ENCODE peak calls at places on chromosome 19, in six cellular contexts. E is CD4-positive, alpha-beta T cell; Q is NCI-H1436; F is stimulated activated CD8-positive, alpha-beta memory T cell treated with anti-CD3 and anti-CD28 coated beads, Interleukin-15, amount 100 ng/mL, for 24 hours; T is aorta; D is SHP77. N is an unnamed sample.

GRCh38 chr19:16791942-16792341 is 37.3 kb upstream of the SIN3B start:
- DNase-seq in E (no peak), Q (no peak), F (no peak), T (no peak), D (no peak), N (no peak)

GRCh38 chr19:54444737-54445136 is 4.3 kb upstream of the LENG8 start:
- DNase-seq in E (no peak), Q (no peak), F (no peak), T (no peak), D (no peak), N (no peak)

GRCh38 chr19:45396389-45397260 is 8.2 kb downstream of the PPP1R13L start:
- DNase-seq in E (no peak), Q (no peak), F (no peak), T (no peak), D (no peak), N (peak; percentile 40)

GRCh38 chr19:6412111-6412999 is 12.3 kb downstream of the KHSRP start:
- DNase-seq in E (peak; percentile 30), Q (peak; percentile 36), F (no peak), T (no peak), D (no peak), N (peak; percentile 60)

GRCh38 chr19:7482584-7483439 is 6.0 kb downstream of the PEX11G start:
- DNase-seq in E (no peak), Q (no peak), F (no peak), T (no peak), D (no peak), N (no peak)

GRCh38 chr19:49591731-49592485 is 926 bp downstream of the PRR12 start:
- DNase-seq in E (peak; percentile 47), Q (peak; percentile 61), F (no peak), T (peak; percentile 81), D (no peak), N (no peak)

GRCh38 chr19:7603919-7604318 is 8.3 kb downstream of the CAMSAP3 start:
- DNase-seq in E (no peak), Q (no peak), F (no peak), T (no peak), D (no peak), N (no peak)

GRCh38 chr19:33032218-33032781 is 32.4 kb downstream of the RHPN2 start:
- DNase-seq in E (no peak), Q (no peak), F (no peak), T (no peak), D (no peak), N (no peak)

GRCh38 chr19:39166571-39167391 is 30.0 kb upstream of the NCCRP1 start:
- DNase-seq in E (no peak), Q (no peak), F (no peak), T (peak; percentile 86), D (peak; percentile 76), N (no peak)

GRCh38 chr19:39270091-39270871 is 2.1 kb downstream of the IFNL2 start:
- DNase-seq in E (no peak), Q (no peak), F (no peak), T (no peak), D (no peak), N (no peak)

GRCh38 chr19:662207-662961 is 630 bp downstream of the RNF126 start:
- DNase-seq in E (peak; percentile 69), Q (peak; percentile 20), F (no peak), T (no peak), D (peak; percentile 30), N (peak; percentile 81)

GRCh38 chr19:2511570-2511969 is 35.6 kb downstream of the GADD45B start:
- DNase-seq in E (no peak), Q (no peak), F (no peak), T (no peak), D (no peak), N (no peak)

GRCh38 chr19:5228932-5229777 is 111.5 kb downstream of the PTPRS start:
- DNase-seq in E (no peak), Q (no peak), F (no peak), T (no peak), D (no peak), N (peak; percentile 66)

GRCh38 chr19:47094557-47095517 is 18.7 kb downstream of the ZC3H4 start:
- DNase-seq in E (peak; percentile 7), Q (no peak), F (no peak), T (no peak), D (no peak), N (no peak)

GRCh38 chr19:51372649-51373504 is at the start of gene NKG7:
- DNase-seq in E (no peak), Q (no peak), F (no peak), T (peak; percentile 32), D (no peak), N (no peak)

GRCh38 chr19:40423227-40423566 is 2.6 kb downstream of the SERTAD1 start:
- DNase-seq in E (no peak), Q (no peak), F (no peak), T (no peak), D (no peak), N (no peak)

GRCh38 chr19:56155124-56155687 is 14.1 kb downstream of the ZNF444 start:
- DNase-seq in E (no peak), Q (no peak), F (no peak), T (no peak), D (no peak), N (no peak)

GRCh38 chr19:45414468-45414867 is 8.0 kb downstream of the POLR1G start:
- DNase-seq in E (no peak), Q (no peak), F (no peak), T (no peak), D (no peak), N (no peak)

GRCh38 chr19:6476155-6476895 is 5.3 kb downstream of the DENND1C start:
- DNase-seq in E (no peak), Q (no peak), F (peak; percentile 44), T (peak; percentile 81), D (peak; percentile 98), N (peak; percentile 72)

GRCh38 chr19:10431254-10431942 is 11.1 kb downstream of the PDE4A start:
- DNase-seq in E (no peak), Q (no peak), F (no peak), T (peak; percentile 75), D (no peak), N (peak; percentile 68)

GRCh38 chr19:38061294-38061693 is 154.3 kb downstream of the SIPA1L3 start:
- DNase-seq in E (no peak), Q (no peak), F (no peak), T (no peak), D (no peak), N (no peak)

N was measured in Right ventricle myocardium inferior.